ENCODE peak calls at places on chromosomes 11 and 22, in five cellular contexts. V is WTC11, D is HepG2, N is GM12878, F is K562. L is an unnamed sample.

GRCh38 chr11:459511-460220 is 9.6 kb downstream of the PTDSS2 start:
- DNase-seq in V (no peak), D (no peak), N (no peak), F (no peak), L (no peak)

GRCh38 chr11:112734207-112734606 is 227.0 kb upstream of the NCAM1 start:
- DNase-seq in V (peak; percentile 52), D (no peak), N (no peak), F (peak; percentile 11), L (no peak)

GRCh38 chr22:16970446-16970845 is 37.6 kb downstream of the GAB4 start:
- DNase-seq in V (no peak), D (no peak), N (no peak), F (no peak), L (no peak)

GRCh38 chr22:39241632-39242388 is 3.0 kb downstream of the PDGFB start:
- DNase-seq in V (no peak), D (no peak), N (no peak), F (no peak), L (no peak)

GRCh38 chr22:43867839-43868652 is 5.7 kb upstream of the SULT4A1 start:
- DNase-seq in V (peak; percentile 90), D (no peak), N (no peak), F (peak; percentile 64), L (peak; percentile 28)

GRCh38 chr11:74005721-74006517 is 3.0 kb downstream of the UCP3 start:
- DNase-seq in V (no peak), D (no peak), N (no peak), F (no peak), L (no peak)

GRCh38 chr11:46541593-46542371 is 52.0 kb downstream of the AMBRA1 start:
- DNase-seq in V (no peak), D (no peak), N (no peak), F (peak; percentile 82), L (peak; percentile 42)

GRCh38 chr22:30591191-30591587 is 521 bp downstream of the PES1 start:
- DNase-seq in V (no peak), D (no peak), N (no peak), F (no peak), L (no peak)

GRCh38 chr11:8867035-8867434 is 44.0 kb upstream of the AKIP1 start:
- DNase-seq in V (no peak), D (no peak), N (no peak), F (no peak), L (no peak)

GRCh38 chr11:45486461-45486860 is 179.0 kb downstream of the CHST1 start:
- DNase-seq in V (no peak), D (no peak), N (no peak), F (no peak), L (no peak)

GRCh38 chr11:70574725-70575347 is 176.5 kb downstream of the CTTN start:
- DNase-seq in V (no peak), D (peak; percentile 33), N (no peak), F (no peak), L (no peak)

GRCh38 chr11:10323793-10324170 is 18.9 kb downstream of the ADM start:
- DNase-seq in V (no peak), D (no peak), N (no peak), F (no peak), L (no peak)

GRCh38 chr11:58395581-58395980 is 11.1 kb downstream of the OR5B3 start:
- DNase-seq in V (no peak), D (no peak), N (no peak), F (no peak), L (no peak)

GRCh38 chr22:35970601-35971417 is 57.8 kb downstream of the RBFOX2 start:
- DNase-seq in V (no peak), D (no peak), N (no peak), F (no peak), L (no peak)

GRCh38 chr11:130947058-130947457 is 30.8 kb upstream of the SNX19 start:
- DNase-seq in V (no peak), D (no peak), N (no peak), F (no peak), L (no peak)

GRCh38 chr11:130947889-130948288 is 31.6 kb upstream of the SNX19 start:
- DNase-seq in V (no peak), D (no peak), N (no peak), F (no peak), L (no peak)

GRCh38 chr11:130940706-130941105 is 24.4 kb upstream of the SNX19 start:
- DNase-seq in V (no peak), D (no peak), N (no peak), F (no peak), L (no peak)

GRCh38 chr11:130947481-130947880 is 31.2 kb upstream of the SNX19 start:
- DNase-seq in V (no peak), D (no peak), N (no peak), F (no peak), L (no peak)

GRCh38 chr11:130945945-130946344 is 29.7 kb upstream of the SNX19 start:
- DNase-seq in V (no peak), D (no peak), N (no peak), F (no peak), L (no peak)
- TF ChIP-seq ESRRA in V (no peak), D (no peak), N (no peak), F (no peak), L (no peak)

GRCh38 chr11:123056835-123057491 is 5.0 kb downstream of the HSPA8 start:
- DNase-seq in V (no peak), D (no peak), N (no peak), F (no peak), L (no peak)

GRCh38 chr11:123055132-123055924 is 6.6 kb downstream of the HSPA8 start:
- DNase-seq in V (no peak), D (no peak), N (no peak), F (no peak), L (no peak)

GRCh38 chr11:123057604-123058305 is 4.2 kb downstream of the HSPA8 start:
- DNase-seq in V (no peak), D (no peak), N (no peak), F (no peak), L (no peak)

GRCh38 chr11:123052884-123053721 is 8.8 kb downstream of the HSPA8 start:
- DNase-seq in V (no peak), D (no peak), N (no peak), F (no peak), L (no peak)

DNA sequence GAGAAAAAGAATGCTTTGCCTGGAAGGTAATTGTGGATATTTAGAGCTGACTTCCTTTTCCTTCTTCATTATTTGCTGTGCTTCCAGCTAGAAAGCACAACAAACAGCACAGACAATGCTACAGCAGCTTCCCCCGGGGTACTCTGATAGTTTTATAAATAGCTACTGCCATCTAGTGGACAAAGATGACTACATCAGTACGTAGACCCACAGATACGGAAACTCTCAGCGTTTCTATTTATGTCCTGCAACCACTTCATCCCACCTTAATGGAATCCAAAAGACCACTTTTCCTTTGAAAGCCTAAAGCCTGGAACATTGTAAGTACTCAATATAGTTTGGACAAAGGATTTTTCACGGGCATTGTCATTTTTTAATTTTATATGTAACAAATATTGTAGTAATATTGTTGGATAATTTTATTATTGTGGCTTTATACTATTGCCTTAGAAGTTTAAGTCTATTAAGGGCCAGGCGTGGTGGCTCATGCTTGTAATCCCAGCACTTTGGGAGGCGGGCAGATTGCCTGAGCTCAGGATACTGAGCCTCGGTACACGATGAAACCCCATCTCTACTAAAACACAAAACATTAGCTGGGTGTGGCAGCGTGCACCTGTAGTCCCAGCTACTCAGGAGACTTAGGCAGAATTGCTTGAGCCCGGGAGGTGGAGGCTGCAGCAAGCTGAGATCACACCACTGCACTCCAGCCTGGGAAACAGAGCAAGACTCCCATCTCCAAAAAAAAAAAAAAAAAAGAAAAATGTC is 7.5 kb downstream of the HSPA8 start:
- DNase-seq in V (no peak), D (peak; percentile 70), N (no peak), F (peak; percentile 57), L (peak; percentile 70)
- TF ChIP-seq ESRRA in V (no peak), D (no peak), N (no peak), F (no peak), L (no peak)

GRCh38 chr11:14185461-14185860 is 173.5 kb downstream of the RRAS2 start:
- DNase-seq in V (no peak), D (no peak), N (no peak), F (no peak), L (no peak)

GRCh38 chr11:14189874-14190273 is 169.1 kb downstream of the RRAS2 start:
- DNase-seq in V (no peak), D (no peak), N (no peak), F (no peak), L (no peak)

GRCh38 chr11:14186376-14186775 is 172.6 kb downstream of the RRAS2 start:
- DNase-seq in V (no peak), D (no peak), N (no peak), F (no peak), L (no peak)

GRCh38 chr11:14193644-14194043 is 165.3 kb downstream of the RRAS2 start:
- DNase-seq in V (no peak), D (no peak), N (no peak), F (no peak), L (no peak)

DNA sequence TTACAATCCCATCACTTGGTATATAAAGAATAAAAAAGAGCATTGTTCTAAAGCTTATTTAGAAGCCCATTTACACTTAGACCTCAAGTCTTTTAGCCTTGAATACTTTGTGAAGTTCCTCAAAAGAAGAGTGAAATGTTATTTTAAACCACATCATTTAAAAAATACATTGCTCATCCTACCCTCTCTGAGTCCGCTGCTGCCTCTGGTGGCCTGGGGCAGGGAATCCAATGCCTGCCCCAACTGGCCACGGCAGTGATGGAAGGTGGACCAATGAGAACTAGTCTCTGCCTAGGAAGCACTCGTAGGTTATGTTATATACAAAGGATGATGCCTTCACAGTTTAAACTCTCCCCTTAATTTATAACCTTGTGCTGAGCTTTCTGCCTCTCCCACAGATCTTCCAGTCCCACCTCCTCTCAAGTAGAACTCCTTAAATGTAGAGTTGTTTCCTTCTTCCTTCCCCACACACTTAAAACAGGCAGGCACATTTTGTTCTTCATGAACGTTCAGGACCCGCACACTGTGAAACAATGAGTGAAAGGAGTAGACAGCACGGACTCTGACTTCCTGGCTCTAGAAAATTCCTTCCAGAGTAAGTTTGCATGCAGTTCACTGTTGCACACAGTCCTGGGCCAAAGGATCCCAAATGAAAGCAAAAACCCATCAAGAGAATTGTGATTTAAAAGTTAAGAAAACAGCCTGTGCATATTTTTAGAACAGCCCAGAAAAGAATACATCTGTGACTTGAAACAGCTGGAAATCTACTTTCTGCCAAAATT is 167.8 kb downstream of the RRAS2 start:
- DNase-seq in V (no peak), D (no peak), N (no peak), F (no peak), L (no peak)
- TF ChIP-seq ESRRA in V (no peak), D (no peak), N (no peak), F (no peak), L (no peak)

GRCh38 chr11:111634981-111635705 is 32.9 kb downstream of the SIK2 start:
- DNase-seq in V (no peak), D (no peak), N (no peak), F (no peak), L (no peak)

GRCh38 chr11:111633756-111634362 is 31.6 kb downstream of the SIK2 start:
- DNase-seq in V (no peak), D (peak; percentile 51), N (peak; percentile 17), F (no peak), L (no peak)

GRCh38 chr11:111637885-111638284 is 35.6 kb downstream of the SIK2 start:
- DNase-seq in V (no peak), D (no peak), N (peak; percentile 21), F (no peak), L (no peak)

GRCh38 chr11:111633248-111633647 is 31.0 kb downstream of the SIK2 start:
- DNase-seq in V (no peak), D (peak; percentile 90), N (no peak), F (no peak), L (no peak)

DNA sequence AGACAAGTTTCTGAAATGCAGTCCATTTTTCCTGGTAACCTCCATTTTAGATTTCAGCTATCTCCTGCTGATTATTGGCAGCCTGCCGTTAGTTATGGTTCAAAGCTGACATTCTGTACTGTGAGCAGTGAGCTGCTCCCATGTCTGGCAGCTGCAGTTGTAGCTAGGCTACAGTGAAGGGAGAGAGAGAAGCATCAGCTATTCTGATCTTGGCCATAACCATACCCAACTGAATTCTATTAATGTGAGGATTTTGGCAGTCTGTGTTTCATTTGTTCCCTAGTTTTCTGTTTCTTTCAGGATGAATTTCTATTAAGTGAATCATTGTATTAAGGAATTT is 33.4 kb downstream of the SIK2 start:
- DNase-seq in V (no peak), D (no peak), N (no peak), F (no peak), L (no peak)
- TF ChIP-seq ESRRA in V (no peak), D (no peak), N (no peak), F (no peak), L (no peak)

L was measured in A549.